ENCODE peak calls at places on chromosomes 13 and 19, in five cellular contexts. O is GM23248, V is HepG2, P is fibroblast of lung, W is HCT116. Q is an unnamed sample.

GRCh38 chr19:13864223-13864512 is 12.8 kb upstream of the NANOS3 start:
- DNase-seq in O (no peak), V (no peak), P (no peak), W (no peak), Q (no peak)

GRCh38 chr13:114078501-114079451 is 53.6 kb downstream of the RASA3 start:
- DNase-seq in P (peak), O (peak), V (no peak), W (no peak), Q (no peak)

GRCh38 chr19:14562660-14563589 is 8.9 kb downstream of the NDUFB7 start:
- DNase-seq in V (no peak), W (no peak), P (no peak), O (no peak), Q (no peak)

GRCh38 chr19:10701955-10702307 is 692 bp downstream of the QTRT1 start:
- DNase-seq in W (no peak), P (no peak), V (peak), O (peak), Q (no peak)

GRCh38 chr19:6392219-6393073 is 518 bp downstream of the GTF2F1 start:
- DNase-seq in V (no peak), W (no peak), O (peak), P (no peak), Q (no peak)

GRCh38 chr13:68719815-68720214 is 1387.8 kb upstream of the ATXN8OS start:
- DNase-seq in O (no peak), V (no peak), W (no peak), P (no peak), Q (no peak)

GRCh38 chr19:41795031-41795461 is 1.3 kb upstream of the CEACAM3 start:
- DNase-seq in O (peak), P (peak), V (peak), W (peak), Q (no peak)

GRCh38 chr19:33373701-33374405 is at the start of gene CEBPG:
- DNase-seq in O (peak), V (no peak), P (peak), W (no peak), Q (no peak)

GRCh38 chr13:79621449-79621848 is 140.5 kb downstream of the NDFIP2 start:
- DNase-seq in P (no peak), O (no peak), W (no peak), V (no peak), Q (no peak)

GRCh38 chr13:94435604-94436226 is 43.8 kb downstream of the DCT start:
- DNase-seq in W (peak), V (peak), P (peak), O (peak), Q (peak)

GRCh38 chr19:30123611-30124010 is 181.6 kb downstream of the URI1 start:
- DNase-seq in V (no peak), W (no peak), P (no peak), O (no peak), Q (no peak)

GRCh38 chr13:106132216-106132615 is 403.2 kb downstream of the EFNB2 start:
- DNase-seq in W (no peak), P (no peak), V (no peak), O (no peak), Q (no peak)

GRCh38 chr13:61414686-61415664 is 674 bp downstream of the PCDH20 start:
- DNase-seq in W (no peak), O (no peak), P (peak), V (peak), Q (no peak)

GRCh38 chr13:110187501-110188161 is 119.3 kb downstream of the COL4A1 start:
- DNase-seq in O (peak), W (no peak), V (no peak), P (peak), Q (peak)

GRCh38 chr19:28485300-28485699 is 727.7 kb downstream of the UQCRFS1 start:
- DNase-seq in W (no peak), P (peak), V (no peak), O (no peak), Q (no peak)

GRCh38 chr13:67515895-67516294 is 285.8 kb upstream of the PCDH9 start:
- DNase-seq in O (no peak), W (no peak), V (no peak), P (peak), Q (no peak)

GRCh38 chr19:10620786-10621185 is 4.6 kb upstream of the SLC44A2 start:
- DNase-seq in P (no peak), O (no peak), W (no peak), V (no peak), Q (no peak)

GRCh38 chr19:49892716-49893115 is 4.0 kb downstream of the IL4I1 start:
- DNase-seq in O (no peak), V (no peak), W (no peak), P (no peak), Q (no peak)

GRCh38 chr13:104534847-104535246 is 1468.6 kb upstream of the SLC10A2 start:
- DNase-seq in O (no peak), V (no peak), W (peak), P (no peak), Q (no peak)

GRCh38 chr19:5251096-5252065 is 89.2 kb downstream of the PTPRS start:
- DNase-seq in O (no peak), P (no peak), W (no peak), V (no peak), Q (no peak)

GRCh38 chr13:20428666-20429644 is 96.7 kb downstream of the CRYL1 start:
- DNase-seq in P (no peak), O (peak), V (no peak), W (no peak), Q (no peak)

GRCh38 chr13:110263906-110264305 is 43.1 kb downstream of the COL4A1 start:
- DNase-seq in O (no peak), V (no peak), W (no peak), P (no peak), Q (no peak)

GRCh38 chr13:44004881-44005280 is 125.2 kb downstream of the LACC1 start:
- DNase-seq in W (no peak), P (peak), O (peak), V (no peak), Q (no peak)

GRCh38 chr19:42069619-42070293 is at the start of gene GRIK5:
- DNase-seq in P (no peak), V (no peak), O (peak), W (no peak), Q (no peak)

GRCh38 chr19:2385053-2385721 is 25.1 kb downstream of the TMPRSS9 start:
- DNase-seq in W (peak), P (peak), O (peak), V (peak), Q (no peak)

GRCh38 chr19:18898081-18898532 is 2.1 kb upstream of the CERS1 start:
- DNase-seq in P (no peak), V (no peak), W (no peak), O (peak), Q (no peak)

GRCh38 chr13:34867590-34867989 is 74.5 kb upstream of the NBEA start:
- DNase-seq in O (peak), V (no peak), W (no peak), P (peak), Q (peak)

GRCh38 chr13:111976474-111977183 is 90.3 kb upstream of the SOX1 start:
- DNase-seq in V (no peak), O (no peak), W (no peak), P (no peak), Q (no peak)

GRCh38 chr13:30341815-30342570 is 34.6 kb upstream of the KATNAL1 start:
- DNase-seq in O (peak), P (peak), V (no peak), W (peak), Q (no peak)

GRCh38 chr13:90797335-90797734 is 550.2 kb upstream of the MIR17HG start:
- DNase-seq in V (no peak), O (no peak), W (no peak), P (no peak), Q (no peak)

GRCh38 chr19:15672580-15673175 is at the start of gene CYP4F12:
- DNase-seq in O (peak), W (peak), V (peak), P (peak), Q (no peak)

DNA sequence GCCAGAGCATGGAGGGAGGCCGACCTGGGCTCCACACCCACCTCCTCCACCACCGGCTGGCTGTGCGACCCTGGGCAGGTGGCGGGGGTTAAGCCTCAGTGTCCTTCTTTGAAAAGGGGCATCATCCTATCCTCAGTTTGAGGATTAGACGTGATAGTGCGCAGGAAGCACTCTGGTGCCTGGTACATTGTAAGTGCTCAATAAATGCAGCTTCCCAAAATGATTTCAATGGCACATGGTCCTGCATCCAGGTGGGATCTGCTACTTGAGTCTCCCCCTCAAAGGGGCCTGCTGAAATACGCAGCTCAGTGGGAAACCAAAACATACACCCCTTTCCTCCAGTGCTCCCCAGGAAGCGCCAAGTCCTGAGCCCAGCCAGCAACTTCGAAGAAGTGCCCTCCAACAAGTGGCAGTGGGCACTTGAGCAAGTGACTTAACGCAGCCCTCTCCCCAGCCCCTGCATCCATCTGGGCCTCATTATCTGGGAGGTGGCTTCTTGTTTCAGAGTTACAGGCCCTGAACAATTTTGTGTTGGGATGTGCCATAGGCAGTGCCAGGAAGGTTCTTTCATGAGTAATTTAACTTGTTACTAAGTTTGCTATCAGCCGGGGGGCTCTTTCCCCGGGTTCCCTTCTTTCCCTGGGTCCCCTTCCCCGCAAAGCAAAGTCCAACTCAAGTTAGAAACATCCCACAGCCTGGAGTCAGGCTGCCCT is 17.9 kb downstream of the ACTN4 start:
- DNase-seq in P (no peak), W (no peak), O (peak), V (no peak), Q (no peak)
- H3K9ac ChIP-seq in P (no peak), W (peak), O (peak), V (peak), Q (peak)

GRCh38 chr13:21670883-21671792 is at the start of gene FGF9:
- DNase-seq in V (peak), O (peak), W (peak), P (peak), Q (no peak)
- TF ChIP-seq EZH2 in V (no peak), O (no peak), W (no peak), P (no peak), Q (no peak)

DNA sequence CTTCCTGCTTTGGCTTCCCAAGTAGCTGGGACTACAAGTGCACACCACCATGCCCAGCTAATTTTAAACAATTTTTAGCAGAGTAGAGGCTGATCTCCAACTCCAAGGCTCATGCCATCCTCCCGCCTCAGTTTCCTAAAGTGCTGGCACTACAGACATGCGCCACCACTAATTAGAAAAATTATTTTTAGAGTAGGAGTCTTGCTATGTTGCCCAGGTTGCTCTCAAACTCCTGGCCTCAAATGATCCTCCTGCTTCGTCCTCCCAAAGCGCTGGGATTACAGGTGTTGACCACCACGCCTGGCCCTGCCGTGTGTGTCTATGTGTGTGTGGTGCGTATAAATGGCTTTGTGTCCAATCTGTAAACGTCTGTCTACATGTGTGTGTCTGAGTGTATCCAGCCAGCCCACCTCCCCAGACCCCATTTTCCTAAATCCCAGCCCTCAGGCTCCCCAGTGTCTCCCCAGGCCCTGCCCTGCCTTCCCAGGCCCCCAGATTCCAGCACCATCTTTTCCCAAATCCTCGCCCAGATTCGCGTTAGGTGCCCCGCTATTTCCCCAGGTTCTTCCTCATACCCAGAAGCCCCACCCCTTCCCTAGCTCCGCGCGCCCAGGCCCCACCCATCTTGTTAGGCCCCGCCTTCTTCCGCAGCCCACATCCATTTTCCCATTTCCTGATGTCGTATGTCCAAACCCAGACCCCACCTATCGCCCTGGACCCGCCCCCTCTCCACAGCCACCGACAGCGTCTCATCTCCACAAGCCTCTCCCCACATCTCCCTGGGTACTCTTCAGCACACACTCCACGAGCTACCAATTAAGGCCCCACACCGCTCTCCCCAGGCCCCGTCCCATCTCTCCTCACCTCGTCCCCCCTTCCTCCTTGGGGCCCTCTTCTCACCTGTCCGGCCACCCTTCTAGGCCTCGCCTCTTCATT is 24.9 kb downstream of the SLC8A2 start:
- DNase-seq in W (peak), O (peak), P (no peak), V (no peak), Q (no peak)
- H3K4me3 ChIP-seq in W (peak), O (no peak), P (no peak), V (peak), Q (peak)

DNA sequence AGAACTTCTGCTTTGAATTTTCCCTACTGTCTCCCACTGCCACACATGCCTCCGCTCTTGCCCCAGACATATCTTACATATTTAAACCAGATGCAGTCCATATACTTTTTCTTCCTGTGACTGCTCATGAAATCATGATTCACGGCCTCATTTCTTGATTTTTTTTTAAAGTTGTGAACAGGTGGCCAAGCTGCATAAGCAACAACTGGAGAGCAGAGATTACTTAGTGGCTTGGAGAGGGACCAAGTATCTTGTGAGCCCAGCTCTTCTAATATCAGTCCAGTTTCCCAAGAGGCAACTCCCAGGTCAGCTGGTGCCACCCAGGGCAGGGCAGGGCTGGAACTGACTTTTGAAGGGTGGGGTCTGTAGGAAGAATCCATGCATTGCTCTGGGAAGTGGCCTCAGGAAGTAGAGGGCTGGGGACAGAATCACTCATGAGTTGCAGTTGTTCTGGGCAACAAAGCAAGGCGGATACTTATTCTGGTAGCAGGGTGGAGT is 152.4 kb downstream of the LMO7 start:
- DNase-seq in V (no peak), P (peak), W (no peak), O (peak), Q (no peak)
- H3K9ac ChIP-seq in V (no peak), P (no peak), W (no peak), O (no peak), Q (no peak)